ENCODE peak calls at places on chromosome 21, in eight cellular contexts. O is GM12878, R is WTC11, Z is H1, A is K562, Y is SK-N-SH, V is A549, I is HepG2. U is an unnamed sample.
A peak's percentile ranks its signal among the peaks of the same experiment; 100 is the strongest.

GRCh38 chr21:21688877-21689276 is 690.7 kb downstream of the NCAM2 start:
- DNase-seq in I (no peak), R (peak; percentile 61), A (peak; percentile 5), O (no peak), Z (peak; percentile 27), V (no peak), Y (peak; percentile 5), U (peak; percentile 37)

GRCh38 chr21:28133116-28133515 is 859.6 kb downstream of the LTN1 start:
- DNase-seq in V (no peak), O (no peak), R (no peak), A (no peak), Y (no peak), Z (no peak), I (no peak), U (no peak)

GRCh38 chr21:18832950-18833349 is 429.4 kb upstream of the TMPRSS15 start:
- DNase-seq in V (no peak), R (no peak), A (no peak), Z (no peak), Y (no peak), I (no peak), O (no peak), U (no peak)

GRCh38 chr21:38267991-38268858 is 11.4 kb downstream of the KCNJ15 start:
- DNase-seq in R (no peak), I (no peak), Z (no peak), A (no peak), O (peak; percentile 68), Y (no peak), V (no peak), U (no peak)

GRCh38 chr21:34795152-34796141 is 126.7 kb downstream of the CLIC6 start:
- DNase-seq in I (peak; percentile 76), Z (no peak), O (no peak), Y (no peak), V (peak; percentile 28), A (no peak), R (no peak), U (peak; percentile 77)

GRCh38 chr21:38721055-38721454 is 84.7 kb upstream of the ETS2 start:
- DNase-seq in R (peak; percentile 19), O (no peak), Y (no peak), I (no peak), V (no peak), Z (no peak), A (no peak), U (no peak)

GRCh38 chr21:15414057-15414456 is 315.7 kb upstream of the USP25 start:
- DNase-seq in V (no peak), Z (no peak), Y (no peak), I (no peak), R (no peak), O (no peak), A (no peak), U (no peak)

GRCh38 chr21:15134711-15135110 is 69.9 kb upstream of the NRIP1 start:
- DNase-seq in Y (no peak), A (no peak), R (no peak), I (no peak), V (no peak), O (no peak), Z (no peak), U (no peak)

GRCh38 chr21:34576043-34576466 is 38.9 kb downstream of the RCAN1 start:
- DNase-seq in Y (no peak), Z (no peak), V (no peak), O (no peak), I (no peak), A (no peak), R (no peak), U (peak; percentile 60)

GRCh38 chr21:34974162-34974981 is 74.7 kb downstream of the RUNX1 start:
- DNase-seq in O (peak; percentile 73), Z (no peak), R (no peak), A (no peak), V (no peak), Y (no peak), I (peak; percentile 46), U (peak; percentile 71)

GRCh38 chr21:33418686-33419085 is 15.5 kb downstream of the IFNGR2 start:
- DNase-seq in Z (no peak), A (no peak), Y (no peak), I (no peak), O (no peak), V (no peak), R (no peak), U (no peak)

GRCh38 chr21:29233611-29234540 is 64.8 kb upstream of the BACH1 start:
- DNase-seq in V (no peak), R (no peak), O (peak; percentile 76), Z (no peak), Y (no peak), I (no peak), A (no peak), U (no peak)
- TF ChIP-seq USF2 in V (no peak), R (no peak), O (no peak), Z (no peak), Y (no peak), I (no peak), A (no peak), U (no peak)

DNA sequence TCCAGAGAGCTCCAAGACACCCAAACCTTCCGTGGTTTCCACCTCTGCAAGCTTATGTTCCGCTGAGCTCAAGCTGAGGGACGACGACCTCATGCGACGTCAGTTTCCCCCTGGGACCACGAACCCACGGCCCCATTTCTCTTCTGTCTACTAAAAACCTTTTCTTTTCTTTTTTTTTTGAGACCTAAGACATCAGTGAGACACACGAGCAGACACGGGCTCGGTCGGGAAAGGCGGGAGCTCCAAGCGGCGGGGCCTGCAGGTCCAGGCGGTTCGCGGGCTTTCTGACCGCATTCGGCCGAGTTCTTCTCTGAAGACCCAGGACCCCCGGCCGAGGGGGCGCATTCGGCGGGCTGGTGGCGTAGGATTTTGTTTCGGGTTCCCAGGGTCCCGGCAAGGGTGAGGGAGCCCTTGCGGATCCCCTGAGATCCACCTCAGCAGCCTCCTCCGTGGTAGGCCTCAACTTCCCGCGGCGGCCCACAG is 402 bp downstream of the C21orf58 start:
- DNase-seq in A (no peak), V (no peak), Y (no peak), R (peak; percentile 29), Z (no peak), O (no peak), I (no peak), U (no peak)
- TF ChIP-seq USF2 in A (no peak), V (no peak), Y (no peak), R (no peak), Z (no peak), O (no peak), I (no peak), U (no peak)

GRCh38 chr21:44870748-44871495 is 2.6 kb downstream of the PTTG1IP start:
- DNase-seq in R (no peak), A (no peak), Y (no peak), O (no peak), Z (no peak), I (peak; percentile 40), V (no peak), U (no peak)

GRCh38 chr21:44867999-44868700 is 5.3 kb downstream of the PTTG1IP start:
- DNase-seq in V (no peak), A (no peak), Z (no peak), O (no peak), R (no peak), Y (no peak), I (no peak), U (no peak)

GRCh38 chr21:44868707-44869106 is 4.8 kb downstream of the PTTG1IP start:
- DNase-seq in A (no peak), Z (no peak), Y (no peak), I (no peak), V (no peak), R (no peak), O (no peak), U (no peak)

GRCh38 chr21:44871576-44872265 is 1.8 kb downstream of the PTTG1IP start:
- DNase-seq in V (no peak), A (no peak), O (no peak), I (peak; percentile 71), R (no peak), Y (no peak), Z (no peak), U (peak; percentile 77)

DNA sequence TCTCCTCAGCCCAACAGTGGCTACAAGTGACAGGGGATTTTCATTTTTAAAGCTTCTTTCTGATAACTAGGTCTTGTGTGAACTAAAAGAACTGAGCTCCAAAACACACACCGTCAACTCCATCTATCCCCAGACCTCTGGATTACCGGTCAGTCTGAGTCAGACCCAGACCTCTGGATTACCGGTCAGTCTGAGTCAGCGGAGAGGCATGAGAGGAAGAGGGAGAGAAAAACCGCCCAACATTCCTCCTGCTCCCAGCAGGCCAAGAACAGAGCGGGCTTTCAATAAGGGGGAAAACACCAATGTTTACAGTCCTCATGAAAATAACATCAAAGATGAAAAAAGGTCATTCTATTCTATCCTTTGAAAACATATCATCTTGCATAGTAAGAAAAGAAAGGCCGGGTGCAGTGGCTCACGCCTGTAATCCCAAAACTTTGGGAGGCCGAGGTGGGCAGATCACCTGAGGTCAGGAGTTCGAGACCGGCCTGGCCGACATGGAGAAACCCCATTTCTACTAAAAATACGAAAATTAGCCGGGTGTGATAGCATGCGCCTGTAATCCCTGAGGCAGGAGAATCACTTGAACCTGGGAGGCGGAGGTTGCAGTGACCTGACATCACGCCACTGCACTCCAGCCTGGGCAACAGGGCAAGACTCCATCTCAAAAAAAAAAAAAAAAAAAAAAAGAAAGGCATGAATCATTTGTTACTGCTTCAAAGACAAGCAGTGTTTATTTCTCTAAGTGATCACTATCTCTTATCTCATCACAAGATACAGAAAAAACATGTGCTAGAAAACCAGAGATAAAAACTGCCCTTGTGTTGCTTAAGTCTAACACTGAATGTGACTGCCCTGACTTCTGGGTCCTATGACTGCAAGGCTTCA is 3.4 kb downstream of the PTTG1IP start:
- DNase-seq in O (no peak), V (peak; percentile 60), Z (no peak), R (no peak), Y (no peak), A (peak; percentile 68), I (peak; percentile 96), U (peak; percentile 96)
- TF ChIP-seq USF2 in O (no peak), V (no peak), Z (no peak), R (no peak), Y (no peak), A (no peak), I (no peak), U (no peak)

GRCh38 chr21:36337099-36337509 is 17.1 kb downstream of the MORC3 start:
- DNase-seq in Y (no peak), I (no peak), V (peak; percentile 31), A (peak; percentile 20), O (no peak), Z (no peak), R (no peak), U (peak; percentile 78)
- TF ChIP-seq USF2 in Y (no peak), I (no peak), V (no peak), A (no peak), O (no peak), Z (no peak), R (no peak), U (no peak)

GRCh38 chr21:46027855-46028493 is 46.4 kb downstream of the COL6A1 start:
- DNase-seq in O (no peak), Z (no peak), A (no peak), R (no peak), I (no peak), Y (no peak), V (no peak), U (peak; percentile 87)
- TF ChIP-seq USF2 in O (no peak), Z (no peak), A (no peak), R (no peak), I (no peak), Y (no peak), V (no peak), U (no peak)

GRCh38 chr21:29680273-29680672 is 259.5 kb downstream of the GRIK1 start:
- DNase-seq in Y (no peak), I (no peak), A (no peak), O (no peak), Z (no peak), V (no peak), R (no peak), U (no peak)
- TF ChIP-seq USF2 in Y (no peak), I (no peak), A (no peak), O (no peak), Z (no peak), V (no peak), R (no peak), U (no peak)

U was measured in IMR-90.